ENCODE peak calls at places on chromosomes 2 and 18, in four cellular contexts. M, G, V and H are unnamed samples. For H3K4me1, the result is how much of the 10 kb centered on the place peaks cover.

GRCh38 chr18:44725300-44726096 is 44.8 kb downstream of the SETBP1 start:
- DNase-seq in M (no peak), G (no peak), V (peak), H (no peak)

GRCh38 chr2:67260348-67261277 is 136.5 kb upstream of the ETAA1 start:
- DNase-seq in M (peak), G (no peak), V (no peak), H (peak)

GRCh38 chr2:205543937-205544702 is 138.2 kb upstream of the NRP2 start:
- DNase-seq in M (no peak), G (peak), V (no peak), H (no peak)

GRCh38 chr2:39381653-39382052 is 55.4 kb downstream of the MAP4K3 start:
- DNase-seq in M (no peak), G (no peak), V (no peak), H (no peak)

GRCh38 chr2:224220581-224221255 is 181.2 kb downstream of the FAM124B start:
- DNase-seq in M (no peak), G (no peak), V (no peak), H (no peak)

GRCh38 chr2:26887142-26887541 is 39.2 kb downstream of the DPYSL5 start:
- DNase-seq in M (no peak), G (no peak), V (no peak), H (no peak)

GRCh38 chr18:11114653-11115052 is 34.7 kb downstream of the PIEZO2 start:
- DNase-seq in M (no peak), G (no peak), V (no peak), H (no peak)

GRCh38 chr2:179569834-179570233 is 291.6 kb downstream of the ZNF385B start:
- DNase-seq in M (no peak), G (no peak), V (no peak), H (no peak)

GRCh38 chr2:37711308-37711731 is 39.9 kb upstream of the CDC42EP3 start:
- DNase-seq in M (no peak), G (no peak), V (peak), H (no peak)

GRCh38 chr2:78992807-78993517 is 32.5 kb upstream of the REG3G start:
- DNase-seq in M (no peak), G (no peak), V (no peak), H (no peak)

GRCh38 chr18:42231796-42232195 is 276.8 kb downstream of the PIK3C3 start:
- DNase-seq in M (no peak), G (no peak), V (no peak), H (no peak)

GRCh38 chr2:148552675-148553331 is 91.7 kb upstream of the EPC2 start:
- DNase-seq in M (no peak), G (no peak), V (no peak), H (no peak)

GRCh38 chr2:105868060-105868459 is 123.3 kb downstream of the NCK2 start:
- DNase-seq in M (no peak), G (no peak), V (no peak), H (no peak)

GRCh38 chr18:53018791-53019190 is 678.8 kb downstream of the DCC start:
- DNase-seq in M (no peak), G (no peak), V (peak), H (no peak)

GRCh38 chr2:157032019-157032418 is 225.5 kb upstream of the GALNT5 start:
- DNase-seq in M (no peak), G (peak), V (peak), H (no peak)

GRCh38 chr2:237354930-237355329 is 59.0 kb downstream of the COL6A3 start:
- DNase-seq in M (no peak), G (no peak), V (no peak), H (no peak)

GRCh38 chr18:42574871-42575270 is 540.6 kb downstream of the RIT2 start:
- DNase-seq in M (no peak), G (no peak), V (no peak), H (no peak)

GRCh38 chr2:173235947-173236803 is 118.5 kb upstream of the CDCA7 start:
- DNase-seq in M (no peak), G (no peak), V (no peak), H (no peak)

GRCh38 chr2:10097352-10098148 is 17.3 kb upstream of the CYS1 start:
- DNase-seq in M (no peak), G (peak), V (peak), H (peak)

GRCh38 chr2:224034027-224034426 is 5.1 kb downstream of the SERPINE2 start:
- DNase-seq in M (no peak), G (no peak), V (no peak), H (no peak)

GRCh38 chr2:218648473-218649100 is 10.8 kb downstream of the ZNF142 start:
- DNase-seq in M (no peak), G (peak), V (peak), H (no peak)

GRCh38 chr2:240453461-240454030 is 18.1 kb downstream of the GPC1 start:
- DNase-seq in M (no peak), G (peak), V (no peak), H (no peak)

GRCh38 chr2:235005603-235006259 is 53.9 kb downstream of the SH3BP4 start:
- DNase-seq in M (no peak), G (peak), V (peak), H (no peak)

GRCh38 chr2:176653856-176654443 is 384.7 kb downstream of the MTX2 start:
- DNase-seq in M (no peak), G (peak), V (peak), H (no peak)

GRCh38 chr2:39356922-39357639 is 80.0 kb downstream of the MAP4K3 start:
- DNase-seq in M (no peak), G (peak), V (no peak), H (no peak)

GRCh38 chr18:48059363-48060109 is 129.1 kb upstream of the SMAD2 start:
- DNase-seq in M (no peak), G (peak), V (no peak), H (no peak)

GRCh38 chr2:124805060-124805459 is 780.0 kb downstream of the CNTNAP5 start:
- DNase-seq in M (no peak), G (no peak), V (no peak), H (no peak)

GRCh38 chr18:65983750-65984149 is 232.9 kb downstream of the CDH7 start:
- DNase-seq in M (no peak), G (no peak), V (peak), H (no peak)

GRCh38 chr2:69309336-69310048 is 77.5 kb downstream of the GFPT1 start:
- DNase-seq in M (no peak), G (peak), V (peak), H (no peak)

GRCh38 chr2:28160986-28161425 is 231.7 kb upstream of the FOSL2 start:
- DNase-seq in M (no peak), G (no peak), V (peak), H (no peak)

GRCh38 chr2:239181074-239181581 is 219.7 kb downstream of the HDAC4 start:
- DNase-seq in M (no peak), G (no peak), V (no peak), H (no peak)

DNA sequence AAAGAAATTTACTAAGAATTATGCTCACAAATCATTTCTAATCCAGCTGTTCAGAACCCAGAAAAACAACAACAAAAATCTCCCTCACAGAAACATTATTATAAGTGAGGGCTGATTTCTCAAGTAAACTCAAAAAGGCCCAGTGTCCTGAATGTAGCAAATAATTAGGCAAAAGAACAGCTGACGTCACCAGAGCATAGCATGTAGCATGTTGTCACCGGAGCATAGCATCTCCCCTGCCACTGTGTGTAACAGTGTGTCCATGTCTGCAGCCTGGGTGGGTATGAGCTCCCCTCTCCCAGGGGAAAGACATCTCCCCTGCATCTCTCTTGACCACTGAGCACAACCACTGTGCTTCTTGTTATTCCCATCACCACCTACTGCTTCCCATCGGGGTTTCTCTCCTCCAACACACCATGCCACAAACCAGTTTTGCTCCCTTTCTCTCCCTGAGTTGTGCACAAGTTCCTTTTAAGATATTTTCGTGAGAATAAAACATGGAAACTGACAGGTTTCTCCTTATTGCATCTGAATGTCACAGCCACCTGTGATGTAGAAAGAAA is 126.7 kb downstream of the CABYR start:
- DNase-seq in M (no peak), G (no peak), V (no peak), H (no peak)
- H3K4me1 ChIP-seq in M (under half), G (under half), V (under half), H (under half)

GRCh38 chr2:60550984-60551240 is 2.5 kb downstream of the BCL11A start:
- DNase-seq in M (no peak), G (no peak), V (no peak), H (no peak)
- H3K4me3 ChIP-seq in M (peak), G (peak), V (peak), H (peak)

DNA sequence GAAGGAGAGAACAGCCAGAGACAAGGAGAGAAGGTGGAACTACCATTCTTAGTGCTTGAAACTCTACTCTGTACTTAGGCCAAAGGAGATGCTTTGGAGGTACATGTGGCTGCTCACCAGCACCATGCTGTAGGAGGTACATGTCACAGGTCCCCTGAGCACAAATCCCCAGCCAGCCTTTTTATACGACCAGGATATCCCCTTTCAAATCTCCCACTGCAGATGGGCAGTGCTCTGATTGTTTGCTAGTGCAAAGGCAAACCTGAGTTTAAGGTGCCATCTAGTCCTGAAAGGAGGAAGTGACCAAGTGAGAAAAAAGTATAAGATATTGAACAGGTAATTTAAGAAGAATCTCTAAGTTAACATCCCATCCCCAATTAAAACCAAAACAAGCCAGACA is 17.1 kb upstream of the TTC21B start:
- DNase-seq in M (no peak), G (no peak), V (no peak), H (no peak)
- TF ChIP-seq CTCF in M (no peak), G (no peak), V (no peak), H (no peak)

DNA sequence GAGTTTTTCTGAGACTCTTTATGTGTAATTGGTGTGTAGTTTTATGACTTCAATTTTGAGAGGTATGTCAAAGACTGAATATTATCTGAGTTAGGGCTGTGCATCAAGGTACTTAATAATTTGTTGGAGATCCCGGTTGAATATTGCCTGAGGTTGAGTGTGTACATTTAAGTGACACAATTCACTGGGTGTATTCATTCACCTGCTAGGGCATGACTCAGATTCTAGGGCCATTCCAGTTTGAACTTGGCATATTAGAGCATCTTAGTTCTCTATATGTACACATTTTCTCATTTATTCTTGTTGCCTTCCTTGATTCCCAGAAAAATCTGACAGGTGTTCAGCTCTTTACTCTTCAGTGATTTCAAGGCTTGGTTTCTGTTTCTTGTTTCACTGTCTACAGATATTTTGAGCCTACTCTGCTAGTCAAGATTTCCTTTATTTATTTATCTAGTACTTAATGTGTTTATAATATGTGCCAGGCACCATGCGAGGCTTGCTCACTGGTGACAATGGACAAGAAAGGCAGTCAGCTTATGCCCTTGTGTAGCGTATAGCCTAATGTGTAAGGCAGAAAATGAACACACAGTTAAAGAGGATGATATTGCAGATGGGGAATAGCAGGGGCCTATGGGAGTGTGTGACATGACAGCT is 12.7 kb downstream of the MAP4K4 start:
- DNase-seq in M (no peak), G (no peak), V (no peak), H (no peak)
- H3K4me1 ChIP-seq in M (under half), G (under half), V (under half), H (under half)

GRCh38 chr2:227324671-227325055 is 388 bp upstream of the MFF start:
- DNase-seq in M (no peak), G (peak), V (no peak), H (no peak)

GRCh38 chr2:227325824-227326195 is 759 bp downstream of the MFF start:
- DNase-seq in M (no peak), G (peak), V (peak), H (no peak)

GRCh38 chr2:227325056-227325823 is at the start of gene MFF:
- DNase-seq in M (peak), G (peak), V (peak), H (peak)

GRCh38 chr2:227323818-227324217 is 1.2 kb upstream of the MFF start:
- DNase-seq in M (no peak), G (no peak), V (no peak), H (no peak)

GRCh38 chr2:227326783-227327182 is 1.7 kb downstream of the MFF start:
- DNase-seq in M (no peak), G (no peak), V (no peak), H (no peak)
- H3K4me3 ChIP-seq in M (no peak), G (peak), V (peak), H (peak)